ENCODE peak calls at places on chromosomes 7 and 10, in ten cellular contexts. One of them, this sample, is unnamed.

GRCh38 chr7:38863609-38864291 is 45.2 kb downstream of the VPS41 start:
- DNase-seq in prostate gland: peak; percentile 26
- DNase-seq in erythroblast: no peak
- DNase-seq in lower leg skin: no peak
- DNase-seq in A549: no peak
- DNase-seq in tibial nerve: no peak
- DNase-seq in body of pancreas: peak; percentile 84
- DNase-seq in suprapubic skin: no peak
- DNase-seq in ovary: no peak
- DNase-seq in transverse colon: no peak
- DNase-seq in this sample: no peak

GRCh38 chr10:103669944-103670343 is 176.4 kb downstream of the NEURL1 start:
- DNase-seq in prostate gland: no peak
- DNase-seq in erythroblast: no peak
- DNase-seq in lower leg skin: no peak
- DNase-seq in A549: no peak
- DNase-seq in tibial nerve: no peak
- DNase-seq in body of pancreas: no peak
- DNase-seq in suprapubic skin: no peak
- DNase-seq in ovary: no peak
- DNase-seq in transverse colon: no peak
- DNase-seq in this sample: no peak

GRCh38 chr10:106500041-106500440 is 664.5 kb downstream of the SORCS1 start:
- DNase-seq in prostate gland: no peak
- DNase-seq in erythroblast: no peak
- DNase-seq in lower leg skin: no peak
- DNase-seq in A549: no peak
- DNase-seq in tibial nerve: no peak
- DNase-seq in body of pancreas: no peak
- DNase-seq in suprapubic skin: no peak
- DNase-seq in ovary: no peak
- DNase-seq in transverse colon: no peak
- DNase-seq in this sample: no peak

GRCh38 chr7:130303551-130303950 is 10.6 kb downstream of the CPA4 start:
- DNase-seq in prostate gland: no peak
- DNase-seq in erythroblast: no peak
- DNase-seq in lower leg skin: no peak
- DNase-seq in A549: no peak
- DNase-seq in tibial nerve: no peak
- DNase-seq in body of pancreas: no peak
- DNase-seq in suprapubic skin: no peak
- DNase-seq in ovary: no peak
- DNase-seq in transverse colon: no peak
- DNase-seq in this sample: no peak

GRCh38 chr7:128172151-128172550 is 68.9 kb upstream of the LEP start:
- DNase-seq in prostate gland: no peak
- DNase-seq in erythroblast: no peak
- DNase-seq in lower leg skin: peak; percentile 78
- DNase-seq in A549: no peak
- DNase-seq in tibial nerve: no peak
- DNase-seq in body of pancreas: no peak
- DNase-seq in suprapubic skin: no peak
- DNase-seq in ovary: no peak
- DNase-seq in transverse colon: no peak
- DNase-seq in this sample: no peak

GRCh38 chr7:98250789-98251188 is 1.2 kb downstream of the TECPR1 start:
- DNase-seq in prostate gland: no peak
- DNase-seq in erythroblast: peak; percentile 16
- DNase-seq in lower leg skin: no peak
- DNase-seq in A549: no peak
- DNase-seq in tibial nerve: no peak
- DNase-seq in body of pancreas: no peak
- DNase-seq in suprapubic skin: no peak
- DNase-seq in ovary: no peak
- DNase-seq in transverse colon: peak; percentile 25
- DNase-seq in this sample: no peak

GRCh38 chr10:91880310-91880709 is 29.0 kb downstream of the FGFBP3 start:
- DNase-seq in prostate gland: peak; percentile 25
- DNase-seq in erythroblast: no peak
- DNase-seq in lower leg skin: no peak
- DNase-seq in A549: peak; percentile 29
- DNase-seq in tibial nerve: no peak
- DNase-seq in body of pancreas: no peak
- DNase-seq in suprapubic skin: no peak
- DNase-seq in ovary: no peak
- DNase-seq in transverse colon: no peak
- DNase-seq in this sample: no peak

GRCh38 chr10:12396567-12396966 is 47.2 kb downstream of the CAMK1D start:
- DNase-seq in prostate gland: no peak
- DNase-seq in erythroblast: no peak
- DNase-seq in lower leg skin: no peak
- DNase-seq in A549: no peak
- DNase-seq in tibial nerve: no peak
- DNase-seq in body of pancreas: peak; percentile 33
- DNase-seq in suprapubic skin: peak; percentile 32
- DNase-seq in ovary: no peak
- DNase-seq in transverse colon: no peak
- DNase-seq in this sample: no peak

GRCh38 chr10:17228081-17229015 is at the start of gene VIM:
- DNase-seq in prostate gland: peak; percentile 46
- DNase-seq in erythroblast: peak; percentile 78
- DNase-seq in lower leg skin: peak; percentile 98
- DNase-seq in A549: peak; percentile 97
- DNase-seq in tibial nerve: peak; percentile 88
- DNase-seq in body of pancreas: peak; percentile 75
- DNase-seq in suprapubic skin: peak; percentile 97
- DNase-seq in ovary: peak; percentile 90
- DNase-seq in transverse colon: peak; percentile 81
- DNase-seq in this sample: peak; percentile 93

GRCh38 chr10:84291389-84291788 is 37.0 kb upstream of the CCSER2 start:
- DNase-seq in prostate gland: no peak
- DNase-seq in erythroblast: peak; percentile 6
- DNase-seq in lower leg skin: no peak
- DNase-seq in A549: no peak
- DNase-seq in tibial nerve: no peak
- DNase-seq in body of pancreas: no peak
- DNase-seq in suprapubic skin: no peak
- DNase-seq in ovary: no peak
- DNase-seq in transverse colon: no peak
- DNase-seq in this sample: no peak

GRCh38 chr10:24444337-24444736 is 235.4 kb downstream of the KIAA1217 start:
- DNase-seq in prostate gland: no peak
- DNase-seq in erythroblast: no peak
- DNase-seq in lower leg skin: no peak
- DNase-seq in A549: no peak
- DNase-seq in tibial nerve: no peak
- DNase-seq in body of pancreas: no peak
- DNase-seq in suprapubic skin: no peak
- DNase-seq in ovary: no peak
- DNase-seq in transverse colon: no peak
- DNase-seq in this sample: no peak

GRCh38 chr10:71548494-71548846 is 151.8 kb downstream of the CDH23 start:
- DNase-seq in prostate gland: no peak
- DNase-seq in erythroblast: no peak
- DNase-seq in lower leg skin: no peak
- DNase-seq in A549: peak; percentile 19
- DNase-seq in tibial nerve: no peak
- DNase-seq in body of pancreas: no peak
- DNase-seq in suprapubic skin: no peak
- DNase-seq in ovary: no peak
- DNase-seq in transverse colon: no peak
- DNase-seq in this sample: no peak

GRCh38 chr10:16741540-16741939 is 75.7 kb downstream of the RSU1 start:
- DNase-seq in prostate gland: no peak
- DNase-seq in erythroblast: no peak
- DNase-seq in lower leg skin: no peak
- DNase-seq in A549: no peak
- DNase-seq in tibial nerve: no peak
- DNase-seq in body of pancreas: no peak
- DNase-seq in suprapubic skin: no peak
- DNase-seq in ovary: no peak
- DNase-seq in transverse colon: no peak
- DNase-seq in this sample: no peak

GRCh38 chr10:100743626-100744135 is 1.7 kb upstream of the PAX2 start:
- DNase-seq in prostate gland: no peak
- DNase-seq in erythroblast: peak; percentile 73
- DNase-seq in lower leg skin: no peak
- DNase-seq in A549: peak; percentile 85
- DNase-seq in tibial nerve: no peak
- DNase-seq in body of pancreas: peak; percentile 66
- DNase-seq in suprapubic skin: no peak
- DNase-seq in ovary: no peak
- DNase-seq in transverse colon: peak; percentile 54
- DNase-seq in this sample: no peak

GRCh38 chr10:37854606-37855005 is 2.8 kb downstream of the ZNF248 start:
- DNase-seq in prostate gland: no peak
- DNase-seq in erythroblast: no peak
- DNase-seq in lower leg skin: no peak
- DNase-seq in A549: no peak
- DNase-seq in tibial nerve: no peak
- DNase-seq in body of pancreas: no peak
- DNase-seq in suprapubic skin: no peak
- DNase-seq in ovary: no peak
- DNase-seq in transverse colon: no peak
- DNase-seq in this sample: no peak

GRCh38 chr10:51878695-51879094 is 179.3 kb upstream of the CSTF2T start:
- DNase-seq in prostate gland: no peak
- DNase-seq in erythroblast: no peak
- DNase-seq in lower leg skin: no peak
- DNase-seq in A549: no peak
- DNase-seq in tibial nerve: no peak
- DNase-seq in body of pancreas: no peak
- DNase-seq in suprapubic skin: no peak
- DNase-seq in ovary: no peak
- DNase-seq in transverse colon: no peak
- DNase-seq in this sample: no peak

GRCh38 chr10:113073549-113074189 is 123.6 kb downstream of the TCF7L2 start:
- DNase-seq in prostate gland: no peak
- DNase-seq in erythroblast: no peak
- DNase-seq in lower leg skin: peak; percentile 94
- DNase-seq in A549: peak; percentile 99
- DNase-seq in tibial nerve: peak; percentile 53
- DNase-seq in body of pancreas: peak; percentile 25
- DNase-seq in suprapubic skin: peak; percentile 88
- DNase-seq in ovary: peak; percentile 51
- DNase-seq in transverse colon: peak; percentile 86
- DNase-seq in this sample: peak; percentile 51
- TF ChIP-seq POLR2A in prostate gland: no peak
- TF ChIP-seq POLR2A in erythroblast: no peak
- TF ChIP-seq POLR2A in lower leg skin: no peak
- TF ChIP-seq POLR2A in A549: no peak
- TF ChIP-seq POLR2A in tibial nerve: no peak
- TF ChIP-seq POLR2A in body of pancreas: peak; percentile 9
- TF ChIP-seq POLR2A in suprapubic skin: no peak
- TF ChIP-seq POLR2A in ovary: no peak
- TF ChIP-seq POLR2A in transverse colon: no peak
- TF ChIP-seq POLR2A in this sample: no peak

DNA sequence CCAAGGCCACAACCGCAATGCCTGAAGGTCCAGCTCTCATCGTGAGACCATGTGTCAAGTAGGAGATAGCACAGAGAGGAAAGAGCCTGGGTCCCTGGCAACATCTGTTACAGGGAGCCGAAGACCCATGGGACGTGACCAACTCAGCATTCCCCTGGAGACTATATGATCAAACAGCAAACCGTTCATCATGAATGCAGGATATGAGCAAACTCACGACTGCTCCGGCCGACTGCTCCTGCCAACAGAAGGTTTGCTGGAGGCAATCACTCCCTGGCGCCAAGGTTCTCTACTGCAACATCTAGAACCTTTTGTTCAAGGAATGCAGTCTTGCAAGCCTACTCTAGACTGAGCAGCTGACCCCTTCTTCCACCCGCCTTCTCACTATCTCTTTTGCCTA is 114.3 kb downstream of the ALOX5 start:
- DNase-seq in prostate gland: no peak
- DNase-seq in erythroblast: no peak
- DNase-seq in lower leg skin: no peak
- DNase-seq in A549: no peak
- DNase-seq in tibial nerve: no peak
- DNase-seq in body of pancreas: no peak
- DNase-seq in suprapubic skin: no peak
- DNase-seq in ovary: no peak
- DNase-seq in transverse colon: no peak
- DNase-seq in this sample: no peak
- TF ChIP-seq POLR2A in prostate gland: no peak
- TF ChIP-seq POLR2A in erythroblast: no peak
- TF ChIP-seq POLR2A in lower leg skin: no peak
- TF ChIP-seq POLR2A in A549: no peak
- TF ChIP-seq POLR2A in tibial nerve: no peak
- TF ChIP-seq POLR2A in body of pancreas: no peak
- TF ChIP-seq POLR2A in suprapubic skin: no peak
- TF ChIP-seq POLR2A in ovary: no peak
- TF ChIP-seq POLR2A in transverse colon: no peak
- TF ChIP-seq POLR2A in this sample: no peak

GRCh38 chr10:110221721-110222261 is 14.4 kb downstream of the MXI1 start:
- DNase-seq in prostate gland: peak; percentile 44
- DNase-seq in erythroblast: peak; percentile 99
- DNase-seq in lower leg skin: peak; percentile 93
- DNase-seq in A549: peak; percentile 68
- DNase-seq in tibial nerve: peak; percentile 67
- DNase-seq in body of pancreas: peak; percentile 82
- DNase-seq in suprapubic skin: no peak
- DNase-seq in ovary: peak; percentile 85
- DNase-seq in transverse colon: peak; percentile 72
- DNase-seq in this sample: peak; percentile 93
- TF ChIP-seq POLR2A in prostate gland: peak; percentile 45
- TF ChIP-seq POLR2A in erythroblast: peak; percentile 92
- TF ChIP-seq POLR2A in lower leg skin: no peak
- TF ChIP-seq POLR2A in A549: no peak
- TF ChIP-seq POLR2A in tibial nerve: no peak
- TF ChIP-seq POLR2A in body of pancreas: no peak
- TF ChIP-seq POLR2A in suprapubic skin: no peak
- TF ChIP-seq POLR2A in ovary: peak; percentile 59
- TF ChIP-seq POLR2A in transverse colon: no peak
- TF ChIP-seq POLR2A in this sample: no peak

DNA sequence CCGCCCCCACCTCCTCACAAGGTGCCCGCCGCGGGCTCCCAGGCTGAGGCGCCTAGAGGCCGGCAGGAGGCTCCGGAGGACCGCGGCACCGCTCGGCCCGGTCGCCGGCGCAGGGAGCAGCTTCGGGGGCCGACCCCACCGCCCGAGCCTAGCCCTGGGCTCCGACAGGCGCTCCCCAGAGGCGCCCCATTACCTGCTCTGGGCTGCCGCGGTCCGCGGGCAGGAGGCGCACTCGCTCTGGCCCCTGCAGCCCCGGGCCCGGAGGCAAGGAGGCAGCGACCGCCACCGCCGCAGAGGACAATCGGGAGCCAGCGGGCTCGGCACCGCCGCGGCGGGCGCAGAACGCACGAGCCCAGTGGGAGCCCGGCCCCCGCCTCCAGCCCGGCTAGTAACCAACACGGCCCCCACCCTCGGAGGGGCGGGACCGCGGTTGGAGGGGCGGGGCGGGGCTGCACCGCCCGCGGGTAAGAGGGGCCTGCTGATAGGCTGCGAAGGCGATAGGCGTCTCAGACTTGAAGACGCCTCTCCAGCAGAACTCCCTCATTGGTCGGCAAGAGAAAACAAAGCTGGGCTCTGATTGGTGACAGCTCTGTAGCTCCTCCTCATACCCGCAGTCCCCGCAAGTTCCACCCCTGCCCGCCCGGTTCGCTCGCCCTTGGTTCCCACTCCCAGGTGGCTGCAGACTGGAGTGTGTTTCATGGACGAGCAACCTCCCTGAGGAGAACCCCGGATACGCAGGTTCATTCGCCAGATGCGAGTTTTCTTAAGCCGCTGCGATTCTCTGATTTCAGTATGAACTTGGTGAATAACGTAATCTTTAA is at the start of gene MPP7:
- DNase-seq in prostate gland: peak; percentile 98
- DNase-seq in erythroblast: peak; percentile 97
- DNase-seq in lower leg skin: peak; percentile 99
- DNase-seq in A549: peak; percentile 97
- DNase-seq in tibial nerve: peak; percentile 95
- DNase-seq in body of pancreas: peak; percentile 96
- DNase-seq in suprapubic skin: peak; percentile 97
- DNase-seq in ovary: peak; percentile 95
- DNase-seq in transverse colon: peak; percentile 95
- DNase-seq in this sample: peak; percentile 96
- TF ChIP-seq POLR2A in prostate gland: peak; percentile 70
- TF ChIP-seq POLR2A in erythroblast: no peak
- TF ChIP-seq POLR2A in lower leg skin: no peak
- TF ChIP-seq POLR2A in A549: no peak
- TF ChIP-seq POLR2A in tibial nerve: no peak
- TF ChIP-seq POLR2A in body of pancreas: peak; percentile 75
- TF ChIP-seq POLR2A in suprapubic skin: no peak
- TF ChIP-seq POLR2A in ovary: peak; percentile 26
- TF ChIP-seq POLR2A in transverse colon: peak; percentile 85
- TF ChIP-seq POLR2A in this sample: no peak